ENCODE peak calls at places on chromosomes 2 and 18, in five cellular contexts. One of them, this sample, is unnamed.

GRCh38 chr2:38835015-38835601 is 40.6 kb downstream of the DHX57 start:
- DNase-seq in pancreas: no peak
- DNase-seq in CD4-positive, alpha-beta T cell: no peak
- DNase-seq in stomach: no peak
- DNase-seq in mammary epithelial cell: peak; percentile 5
- DNase-seq in this sample: no peak

GRCh38 chr2:23640711-23641110 is 255.7 kb downstream of the KLHL29 start:
- DNase-seq in mammary epithelial cell: no peak
- DNase-seq in CD4-positive, alpha-beta T cell: no peak
- DNase-seq in stomach: no peak
- DNase-seq in pancreas: no peak
- DNase-seq in this sample: no peak

GRCh38 chr18:22106536-22107292 is 62.7 kb upstream of the GATA6 start:
- DNase-seq in mammary epithelial cell: peak; percentile 53
- DNase-seq in pancreas: no peak
- DNase-seq in CD4-positive, alpha-beta T cell: no peak
- DNase-seq in stomach: peak; percentile 62
- DNase-seq in this sample: no peak

GRCh38 chr2:239792649-239793010 is 232.5 kb downstream of the NDUFA10 start:
- DNase-seq in pancreas: no peak
- DNase-seq in mammary epithelial cell: no peak
- DNase-seq in CD4-positive, alpha-beta T cell: no peak
- DNase-seq in stomach: peak; percentile 13
- DNase-seq in this sample: no peak

GRCh38 chr2:239927424-239927981 is 97.6 kb downstream of the NDUFA10 start:
- DNase-seq in mammary epithelial cell: peak; percentile 81
- DNase-seq in pancreas: no peak
- DNase-seq in stomach: peak; percentile 24
- DNase-seq in CD4-positive, alpha-beta T cell: peak; percentile 52
- DNase-seq in this sample: no peak

GRCh38 chr2:149166958-149167810 is 128.7 kb downstream of the LYPD6B start:
- DNase-seq in pancreas: no peak
- DNase-seq in mammary epithelial cell: peak; percentile 58
- DNase-seq in stomach: no peak
- DNase-seq in CD4-positive, alpha-beta T cell: no peak
- DNase-seq in this sample: no peak

GRCh38 chr2:109285244-109285651 is 156.2 kb downstream of the SH3RF3 start:
- DNase-seq in mammary epithelial cell: no peak
- DNase-seq in stomach: no peak
- DNase-seq in CD4-positive, alpha-beta T cell: no peak
- DNase-seq in pancreas: no peak
- DNase-seq in this sample: no peak

GRCh38 chr2:108615480-108616090 is 81.3 kb downstream of the LIMS1 start:
- DNase-seq in stomach: no peak
- DNase-seq in mammary epithelial cell: no peak
- DNase-seq in pancreas: no peak
- DNase-seq in CD4-positive, alpha-beta T cell: no peak
- DNase-seq in this sample: no peak

DNA sequence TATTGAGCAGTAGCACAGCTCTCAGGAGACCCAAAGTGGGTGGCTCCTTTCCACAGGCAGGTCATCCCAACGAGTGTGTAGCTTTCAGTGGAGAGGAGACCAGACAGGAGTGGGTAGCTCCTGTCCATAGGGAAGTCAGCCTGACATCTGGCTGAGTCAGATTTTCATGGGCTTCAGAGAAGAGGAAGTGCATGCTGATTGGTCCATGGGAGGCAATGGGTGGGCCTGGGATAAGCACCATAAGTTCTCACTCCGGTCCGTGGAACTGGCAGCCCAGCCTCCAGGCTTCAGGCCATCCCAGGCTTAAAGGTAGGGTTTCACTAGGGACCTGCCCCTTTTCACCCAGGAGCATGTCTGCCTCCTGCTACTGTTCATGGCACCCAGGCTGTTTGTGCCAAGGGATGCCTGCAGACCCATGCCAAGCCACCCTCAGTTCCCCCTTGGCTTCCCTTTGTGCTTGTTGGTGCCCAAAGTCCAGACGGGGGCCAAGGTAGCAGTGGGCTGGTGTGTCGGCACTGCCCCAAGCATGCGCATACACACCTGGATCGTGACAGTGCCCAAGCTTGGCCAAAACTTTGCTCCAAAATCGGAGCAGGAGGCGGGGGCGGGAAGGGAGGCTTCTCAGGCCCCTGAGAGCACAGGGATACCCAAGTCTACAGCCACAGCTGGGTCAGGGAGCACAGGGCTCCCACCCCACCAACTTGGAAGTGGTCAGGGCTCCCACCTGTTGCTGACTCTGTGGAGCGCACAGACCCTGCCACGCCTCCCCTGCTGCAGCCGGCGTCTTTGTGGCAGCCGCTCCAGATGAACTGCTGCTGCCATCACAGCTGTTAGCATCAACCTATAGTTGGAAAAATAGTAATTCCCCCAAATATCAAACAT is 26.4 kb downstream of the MARCHF7 start:
- DNase-seq in stomach: no peak
- DNase-seq in mammary epithelial cell: no peak
- DNase-seq in pancreas: no peak
- DNase-seq in CD4-positive, alpha-beta T cell: no peak
- DNase-seq in this sample: no peak
- TF ChIP-seq CTCF in stomach: no peak
- TF ChIP-seq CTCF in mammary epithelial cell: no peak
- TF ChIP-seq CTCF in pancreas: no peak
- TF ChIP-seq CTCF in CD4-positive, alpha-beta T cell: no peak
- TF ChIP-seq CTCF in this sample: no peak

DNA sequence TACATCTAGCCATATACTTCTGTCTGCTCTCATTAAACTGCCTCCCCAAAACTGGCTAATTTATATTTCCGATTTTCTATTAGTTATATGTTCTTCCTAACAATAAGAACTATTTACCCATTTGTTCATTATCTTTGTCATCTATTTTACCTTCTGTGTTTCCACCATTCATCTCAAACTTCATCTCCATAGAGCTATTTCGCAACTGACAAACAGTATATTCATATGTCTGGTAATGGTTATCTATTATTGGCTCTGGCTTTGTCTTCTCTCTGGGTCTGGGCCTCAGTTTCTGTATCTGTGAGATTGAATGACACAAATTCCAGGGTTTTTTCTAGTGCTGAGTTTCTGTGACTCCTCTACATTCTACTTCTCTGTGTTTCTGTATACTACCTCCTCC is 9.7 kb downstream of the EMX1 start:
- DNase-seq in pancreas: no peak
- DNase-seq in stomach: no peak
- DNase-seq in CD4-positive, alpha-beta T cell: no peak
- DNase-seq in mammary epithelial cell: no peak
- DNase-seq in this sample: no peak
- H3K27ac ChIP-seq in pancreas: no peak overlapping the region
- H3K27ac ChIP-seq in stomach: no peak overlapping the region
- H3K27ac ChIP-seq in CD4-positive, alpha-beta T cell: no peak overlapping the region
- H3K27ac ChIP-seq in mammary epithelial cell: no peak overlapping the region
- H3K27ac ChIP-seq in this sample: no peak overlapping the region

DNA sequence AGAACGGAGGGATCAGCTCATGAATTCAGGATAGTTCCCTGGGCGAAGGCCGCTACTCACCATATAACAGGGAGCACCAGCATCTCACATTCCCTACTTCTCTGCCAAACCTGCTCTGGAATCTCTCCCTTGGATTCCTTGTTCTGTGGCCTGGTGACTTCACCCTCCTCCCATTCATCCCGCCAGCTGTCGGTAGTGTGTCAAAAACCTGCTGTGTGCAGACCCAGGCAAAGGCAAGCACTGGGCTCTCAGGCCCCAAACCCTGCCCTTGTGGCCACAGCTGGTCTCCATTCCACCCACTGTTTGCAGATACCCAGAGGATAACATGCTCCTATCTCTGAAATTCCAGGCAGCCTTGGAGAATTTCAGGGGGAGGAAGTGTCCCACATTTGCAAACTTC is 151.6 kb downstream of the CAPN13 start:
- DNase-seq in stomach: no peak
- DNase-seq in mammary epithelial cell: no peak
- DNase-seq in CD4-positive, alpha-beta T cell: no peak
- DNase-seq in pancreas: no peak
- DNase-seq in this sample: no peak
- TF ChIP-seq CTCF in stomach: no peak
- TF ChIP-seq CTCF in mammary epithelial cell: no peak
- TF ChIP-seq CTCF in CD4-positive, alpha-beta T cell: no peak
- TF ChIP-seq CTCF in pancreas: no peak
- TF ChIP-seq CTCF in this sample: no peak

GRCh38 chr18:26482567-26482966 is 65.8 kb downstream of the KCTD1 start:
- DNase-seq in stomach: no peak
- DNase-seq in CD4-positive, alpha-beta T cell: no peak
- DNase-seq in pancreas: no peak
- DNase-seq in mammary epithelial cell: no peak
- DNase-seq in this sample: no peak

GRCh38 chr18:26483633-26484032 is 64.7 kb downstream of the KCTD1 start:
- DNase-seq in CD4-positive, alpha-beta T cell: no peak
- DNase-seq in pancreas: no peak
- DNase-seq in mammary epithelial cell: no peak
- DNase-seq in stomach: no peak
- DNase-seq in this sample: no peak

GRCh38 chr18:26479065-26479685 is 69.2 kb downstream of the KCTD1 start:
- DNase-seq in mammary epithelial cell: no peak
- DNase-seq in stomach: no peak
- DNase-seq in pancreas: no peak
- DNase-seq in CD4-positive, alpha-beta T cell: no peak
- DNase-seq in this sample: no peak

GRCh38 chr18:26479686-26480079 is 68.7 kb downstream of the KCTD1 start:
- DNase-seq in CD4-positive, alpha-beta T cell: no peak
- DNase-seq in stomach: no peak
- DNase-seq in mammary epithelial cell: no peak
- DNase-seq in pancreas: no peak
- DNase-seq in this sample: peak; percentile 51

GRCh38 chr18:26480897-26481795 is 67.2 kb downstream of the KCTD1 start:
- DNase-seq in stomach: no peak
- DNase-seq in mammary epithelial cell: peak; percentile 87
- DNase-seq in CD4-positive, alpha-beta T cell: no peak
- DNase-seq in pancreas: no peak
- DNase-seq in this sample: peak; percentile 41
- H3K27ac ChIP-seq in stomach: peak overlapping the region; percentile 78
- H3K27ac ChIP-seq in mammary epithelial cell: peak overlapping the region; percentile 97
- H3K27ac ChIP-seq in CD4-positive, alpha-beta T cell: no peak overlapping the region
- H3K27ac ChIP-seq in pancreas: no peak overlapping the region
- H3K27ac ChIP-seq in this sample: peak overlapping the region; percentile 43

GRCh38 chr2:37784071-37784758 is 112.8 kb upstream of the CDC42EP3 start:
- DNase-seq in CD4-positive, alpha-beta T cell: no peak
- DNase-seq in mammary epithelial cell: peak; percentile 67
- DNase-seq in stomach: no peak
- DNase-seq in pancreas: no peak
- DNase-seq in this sample: no peak

GRCh38 chr2:37784759-37785149 is 113.3 kb upstream of the CDC42EP3 start:
- DNase-seq in CD4-positive, alpha-beta T cell: no peak
- DNase-seq in pancreas: no peak
- DNase-seq in mammary epithelial cell: no peak
- DNase-seq in stomach: no peak
- DNase-seq in this sample: no peak

GRCh38 chr2:37786153-37786809 is 114.8 kb upstream of the CDC42EP3 start:
- DNase-seq in pancreas: no peak
- DNase-seq in stomach: no peak
- DNase-seq in mammary epithelial cell: no peak
- DNase-seq in CD4-positive, alpha-beta T cell: no peak
- DNase-seq in this sample: peak; percentile 28

GRCh38 chr2:37788602-37789209 is 117.3 kb upstream of the CDC42EP3 start:
- DNase-seq in CD4-positive, alpha-beta T cell: no peak
- DNase-seq in pancreas: no peak
- DNase-seq in mammary epithelial cell: no peak
- DNase-seq in stomach: no peak
- DNase-seq in this sample: no peak

DNA sequence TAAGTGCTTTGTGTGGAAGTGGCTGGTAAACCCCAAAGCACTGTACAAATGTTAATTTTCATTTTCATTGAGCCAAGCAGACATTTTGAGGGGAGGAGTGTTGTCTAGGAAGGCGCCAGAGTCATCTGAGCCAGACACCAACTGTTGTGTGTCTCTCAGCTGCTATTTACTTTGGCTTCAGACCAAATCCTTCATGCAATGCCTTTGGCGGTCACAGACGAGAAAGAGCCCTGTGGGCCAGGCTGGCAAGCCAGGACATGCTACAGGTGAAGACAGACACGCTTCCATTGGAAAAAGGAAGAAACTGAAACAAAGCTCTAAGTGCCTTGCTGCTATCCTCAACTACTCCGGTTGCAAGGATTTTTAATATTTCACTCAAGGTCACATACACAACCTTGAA is 115.4 kb upstream of the CDC42EP3 start:
- DNase-seq in mammary epithelial cell: peak; percentile 95
- DNase-seq in stomach: no peak
- DNase-seq in CD4-positive, alpha-beta T cell: no peak
- DNase-seq in pancreas: peak; percentile 28
- DNase-seq in this sample: peak; percentile 74
- TF ChIP-seq CTCF in mammary epithelial cell: no peak
- TF ChIP-seq CTCF in stomach: no peak
- TF ChIP-seq CTCF in CD4-positive, alpha-beta T cell: no peak
- TF ChIP-seq CTCF in pancreas: no peak
- TF ChIP-seq CTCF in this sample: no peak

This sample was measured in thyroid gland.